ENCODE peak calls at places on chromosomes 3 and 15, in six cellular contexts. One of them, this sample, is unnamed.

GRCh38 chr3:127027061-127027735 is 44.3 kb downstream of the PLXNA1 start:
- DNase-seq in SJSA1: no peak
- DNase-seq in cardiac fibroblast: no peak
- DNase-seq in GM12865: no peak
- DNase-seq in CD4-positive, alpha-beta T cell: no peak
- DNase-seq in posterior cingulate gyrus: no peak
- DNase-seq in this sample: no peak

GRCh38 chr15:37792351-37792750 is 142.1 kb upstream of the TMCO5A start:
- DNase-seq in GM12865: no peak
- DNase-seq in SJSA1: no peak
- DNase-seq in CD4-positive, alpha-beta T cell: no peak
- DNase-seq in cardiac fibroblast: no peak
- DNase-seq in posterior cingulate gyrus: no peak
- DNase-seq in this sample: no peak

GRCh38 chr3:43894176-43895049 is 203.7 kb downstream of the ABHD5 start:
- DNase-seq in cardiac fibroblast: peak
- DNase-seq in posterior cingulate gyrus: peak
- DNase-seq in SJSA1: peak
- DNase-seq in GM12865: peak
- DNase-seq in CD4-positive, alpha-beta T cell: no peak
- DNase-seq in this sample: peak

GRCh38 chr3:125105116-125105515 is 49.3 kb upstream of the HEG1 start:
- DNase-seq in posterior cingulate gyrus: no peak
- DNase-seq in GM12865: no peak
- DNase-seq in CD4-positive, alpha-beta T cell: no peak
- DNase-seq in cardiac fibroblast: no peak
- DNase-seq in SJSA1: no peak
- DNase-seq in this sample: no peak

GRCh38 chr15:27660676-27661075 is 438.4 kb downstream of the OCA2 start:
- DNase-seq in posterior cingulate gyrus: no peak
- DNase-seq in GM12865: no peak
- DNase-seq in SJSA1: no peak
- DNase-seq in CD4-positive, alpha-beta T cell: no peak
- DNase-seq in cardiac fibroblast: no peak
- DNase-seq in this sample: no peak

GRCh38 chr3:109336272-109336957 is 931 bp downstream of the DPPA4 start:
- DNase-seq in cardiac fibroblast: peak
- DNase-seq in GM12865: no peak
- DNase-seq in SJSA1: no peak
- DNase-seq in posterior cingulate gyrus: no peak
- DNase-seq in CD4-positive, alpha-beta T cell: no peak
- DNase-seq in this sample: no peak

GRCh38 chr3:52210550-52211046 is 12.6 kb downstream of the ALAS1 start:
- DNase-seq in posterior cingulate gyrus: no peak
- DNase-seq in cardiac fibroblast: peak
- DNase-seq in GM12865: no peak
- DNase-seq in CD4-positive, alpha-beta T cell: no peak
- DNase-seq in SJSA1: no peak
- DNase-seq in this sample: no peak

GRCh38 chr3:180913582-180914404 is 1.3 kb downstream of the FXR1 start:
- DNase-seq in CD4-positive, alpha-beta T cell: no peak
- DNase-seq in posterior cingulate gyrus: no peak
- DNase-seq in cardiac fibroblast: no peak
- DNase-seq in GM12865: no peak
- DNase-seq in SJSA1: no peak
- DNase-seq in this sample: no peak

GRCh38 chr3:66671348-66671747 is 170.5 kb upstream of the LRIG1 start:
- DNase-seq in CD4-positive, alpha-beta T cell: no peak
- DNase-seq in posterior cingulate gyrus: no peak
- DNase-seq in cardiac fibroblast: no peak
- DNase-seq in GM12865: no peak
- DNase-seq in SJSA1: no peak
- DNase-seq in this sample: no peak

GRCh38 chr3:42780892-42781700 is 8.0 kb upstream of the CCDC13 start:
- DNase-seq in GM12865: peak
- DNase-seq in posterior cingulate gyrus: no peak
- DNase-seq in SJSA1: no peak
- DNase-seq in CD4-positive, alpha-beta T cell: no peak
- DNase-seq in cardiac fibroblast: peak
- DNase-seq in this sample: peak

GRCh38 chr3:100993309-100993708 is at the start of gene ABI3BP:
- DNase-seq in SJSA1: peak
- DNase-seq in posterior cingulate gyrus: peak
- DNase-seq in CD4-positive, alpha-beta T cell: no peak
- DNase-seq in GM12865: peak
- DNase-seq in cardiac fibroblast: peak
- DNase-seq in this sample: no peak

GRCh38 chr3:188085596-188086560 is 68.1 kb upstream of the LPP start:
- DNase-seq in cardiac fibroblast: no peak
- DNase-seq in CD4-positive, alpha-beta T cell: no peak
- DNase-seq in posterior cingulate gyrus: no peak
- DNase-seq in SJSA1: no peak
- DNase-seq in GM12865: no peak
- DNase-seq in this sample: no peak

GRCh38 chr3:318903-319302 is 122.3 kb downstream of the CHL1 start:
- DNase-seq in posterior cingulate gyrus: no peak
- DNase-seq in CD4-positive, alpha-beta T cell: no peak
- DNase-seq in GM12865: no peak
- DNase-seq in SJSA1: no peak
- DNase-seq in cardiac fibroblast: no peak
- DNase-seq in this sample: no peak

GRCh38 chr3:58010562-58010961 is 2.3 kb downstream of the FLNB start:
- DNase-seq in GM12865: no peak
- DNase-seq in posterior cingulate gyrus: no peak
- DNase-seq in SJSA1: peak
- DNase-seq in cardiac fibroblast: no peak
- DNase-seq in CD4-positive, alpha-beta T cell: no peak
- DNase-seq in this sample: no peak

GRCh38 chr15:60138397-60138968 is 134.4 kb downstream of the FOXB1 start:
- DNase-seq in SJSA1: no peak
- DNase-seq in GM12865: no peak
- DNase-seq in cardiac fibroblast: no peak
- DNase-seq in CD4-positive, alpha-beta T cell: no peak
- DNase-seq in posterior cingulate gyrus: no peak
- DNase-seq in this sample: no peak

GRCh38 chr15:40928351-40928974 is 677 bp upstream of the DLL4 start:
- DNase-seq in SJSA1: no peak
- DNase-seq in CD4-positive, alpha-beta T cell: no peak
- DNase-seq in GM12865: no peak
- DNase-seq in cardiac fibroblast: no peak
- DNase-seq in posterior cingulate gyrus: no peak
- DNase-seq in this sample: no peak

GRCh38 chr3:15205934-15206661 is at the start of gene CAPN7:
- DNase-seq in posterior cingulate gyrus: peak
- DNase-seq in CD4-positive, alpha-beta T cell: peak
- DNase-seq in cardiac fibroblast: peak
- DNase-seq in SJSA1: peak
- DNase-seq in GM12865: peak
- DNase-seq in this sample: peak

GRCh38 chr3:172367205-172368105 is 80.8 kb downstream of the GHSR start:
- DNase-seq in GM12865: no peak
- DNase-seq in CD4-positive, alpha-beta T cell: no peak
- DNase-seq in SJSA1: no peak
- DNase-seq in posterior cingulate gyrus: no peak
- DNase-seq in cardiac fibroblast: peak
- DNase-seq in this sample: no peak

GRCh38 chr3:120469440-120470415 is 18.9 kb upstream of the FSTL1 start:
- DNase-seq in cardiac fibroblast: peak
- DNase-seq in CD4-positive, alpha-beta T cell: no peak
- DNase-seq in SJSA1: no peak
- DNase-seq in GM12865: no peak
- DNase-seq in posterior cingulate gyrus: no peak
- DNase-seq in this sample: no peak

GRCh38 chr3:169430687-169431404 is 232.7 kb downstream of the MECOM start:
- DNase-seq in SJSA1: no peak
- DNase-seq in cardiac fibroblast: peak
- DNase-seq in posterior cingulate gyrus: no peak
- DNase-seq in CD4-positive, alpha-beta T cell: no peak
- DNase-seq in GM12865: peak
- DNase-seq in this sample: no peak

GRCh38 chr3:184591789-184592188 is 30.2 kb downstream of the EPHB3 start:
- DNase-seq in posterior cingulate gyrus: no peak
- DNase-seq in cardiac fibroblast: no peak
- DNase-seq in CD4-positive, alpha-beta T cell: no peak
- DNase-seq in GM12865: no peak
- DNase-seq in SJSA1: no peak
- DNase-seq in this sample: no peak

GRCh38 chr3:97988784-97989568 is 16.7 kb upstream of the RIOX2 start:
- DNase-seq in GM12865: no peak
- DNase-seq in cardiac fibroblast: no peak
- DNase-seq in CD4-positive, alpha-beta T cell: no peak
- DNase-seq in posterior cingulate gyrus: no peak
- DNase-seq in SJSA1: no peak
- DNase-seq in this sample: no peak

GRCh38 chr3:29627136-29628117 is 346.6 kb downstream of the RBMS3 start:
- DNase-seq in cardiac fibroblast: no peak
- DNase-seq in CD4-positive, alpha-beta T cell: no peak
- DNase-seq in posterior cingulate gyrus: no peak
- DNase-seq in GM12865: no peak
- DNase-seq in SJSA1: no peak
- DNase-seq in this sample: no peak

GRCh38 chr15:40873625-40874561 is at the start of gene RHOV:
- DNase-seq in GM12865: peak
- DNase-seq in posterior cingulate gyrus: peak
- DNase-seq in CD4-positive, alpha-beta T cell: peak
- DNase-seq in cardiac fibroblast: peak
- DNase-seq in SJSA1: peak
- DNase-seq in this sample: peak

GRCh38 chr15:68197170-68197492 is 8.0 kb downstream of the CALML4 start:
- DNase-seq in GM12865: no peak
- DNase-seq in SJSA1: no peak
- DNase-seq in cardiac fibroblast: no peak
- DNase-seq in posterior cingulate gyrus: no peak
- DNase-seq in CD4-positive, alpha-beta T cell: no peak
- DNase-seq in this sample: no peak

GRCh38 chr15:60400957-60401356 is 3.2 kb upstream of the ANXA2 start:
- DNase-seq in cardiac fibroblast: no peak
- DNase-seq in CD4-positive, alpha-beta T cell: no peak
- DNase-seq in SJSA1: no peak
- DNase-seq in GM12865: no peak
- DNase-seq in posterior cingulate gyrus: no peak
- DNase-seq in this sample: no peak

GRCh38 chr3:142051351-142051750 is 98.0 kb downstream of the TFDP2 start:
- DNase-seq in posterior cingulate gyrus: no peak
- DNase-seq in cardiac fibroblast: no peak
- DNase-seq in SJSA1: no peak
- DNase-seq in GM12865: no peak
- DNase-seq in CD4-positive, alpha-beta T cell: no peak
- DNase-seq in this sample: no peak

GRCh38 chr3:156174229-156174847 is 54.0 kb downstream of the KCNAB1 start:
- DNase-seq in GM12865: peak
- DNase-seq in SJSA1: no peak
- DNase-seq in posterior cingulate gyrus: no peak
- DNase-seq in CD4-positive, alpha-beta T cell: no peak
- DNase-seq in cardiac fibroblast: peak
- DNase-seq in this sample: no peak

GRCh38 chr15:86558252-86558651 is 478.6 kb downstream of the AGBL1 start:
- DNase-seq in SJSA1: no peak
- DNase-seq in cardiac fibroblast: no peak
- DNase-seq in CD4-positive, alpha-beta T cell: no peak
- DNase-seq in GM12865: no peak
- DNase-seq in posterior cingulate gyrus: no peak
- DNase-seq in this sample: no peak

GRCh38 chr3:59895972-59896371 is 846.1 kb upstream of the CFAP20DC start:
- DNase-seq in posterior cingulate gyrus: no peak
- DNase-seq in cardiac fibroblast: no peak
- DNase-seq in GM12865: no peak
- DNase-seq in CD4-positive, alpha-beta T cell: no peak
- DNase-seq in SJSA1: no peak
- DNase-seq in this sample: no peak

GRCh38 chr15:57306305-57306943 is 69.9 kb upstream of the CGNL1 start:
- DNase-seq in CD4-positive, alpha-beta T cell: peak
- DNase-seq in posterior cingulate gyrus: peak
- DNase-seq in SJSA1: peak
- DNase-seq in cardiac fibroblast: peak
- DNase-seq in GM12865: peak
- DNase-seq in this sample: peak

This sample was measured in progenitor cell of endocrine pancreas.